ENCODE peak calls at places on chromosome 14, in ten cellular contexts. P is IMR-90; G is CD8-positive, alpha-beta memory T cell; Y is ovary; K is iPS DF 6.9; S is Peyer's patch; A is cardiac muscle cell; C is sigmoid colon; U is epithelial cell of prostate; R is pancreas. L is an unnamed sample.

GRCh38 chr14:54642950-54643695 is 76.2 kb downstream of the SAMD4A start:
- DNase-seq in P (peak), G (no peak), Y (no peak), K (no peak), S (no peak), A (peak), C (no peak), U (no peak), R (no peak), L (no peak)

GRCh38 chr14:83300454-83301064 is 1766.9 kb upstream of the SEL1L start:
- DNase-seq in P (peak), G (no peak), Y (no peak), K (peak), S (no peak), A (peak), C (no peak), U (no peak), R (no peak), L (no peak)

GRCh38 chr14:77036484-77037337 is 8.2 kb upstream of the IRF2BPL start:
- DNase-seq in P (no peak), G (no peak), Y (no peak), K (no peak), S (no peak), A (no peak), C (no peak), U (no peak), R (no peak), L (no peak)

GRCh38 chr14:44029933-44030332 is 477.1 kb downstream of the FSCB start:
- DNase-seq in P (no peak), G (no peak), Y (no peak), K (no peak), S (no peak), A (no peak), C (no peak), U (peak), R (no peak), L (no peak)

GRCh38 chr14:60381909-60382308 is 104.0 kb downstream of the C14orf39 start:
- DNase-seq in P (no peak), G (no peak), Y (no peak), K (no peak), S (no peak), A (no peak), C (no peak), U (no peak), R (no peak), L (no peak)

GRCh38 chr14:89657014-89657413 is 240.0 kb upstream of the FOXN3 start:
- DNase-seq in P (no peak), G (no peak), Y (no peak), K (no peak), S (no peak), A (no peak), C (no peak), U (no peak), R (no peak), L (no peak)

GRCh38 chr14:81269100-81269978 is 48.6 kb upstream of the GTF2A1 start:
- DNase-seq in P (peak), G (no peak), Y (no peak), K (peak), S (no peak), A (peak), C (no peak), U (peak), R (peak), L (no peak)

GRCh38 chr14:82872494-82872893 is 1338.8 kb upstream of the SEL1L start:
- DNase-seq in P (no peak), G (no peak), Y (no peak), K (no peak), S (no peak), A (no peak), C (no peak), U (no peak), R (no peak), L (no peak)

GRCh38 chr14:105999361-106000028 is 473.1 kb downstream of the TMEM121 start:
- DNase-seq in P (no peak), G (peak), Y (no peak), K (no peak), S (peak), A (no peak), C (no peak), U (no peak), R (peak), L (no peak)

GRCh38 chr14:34649344-34649743 is 19.4 kb upstream of the SNX6 start:
- DNase-seq in P (peak), G (no peak), Y (no peak), K (no peak), S (no peak), A (no peak), C (no peak), U (no peak), R (no peak), L (no peak)

GRCh38 chr14:73289308-73289707 is 52.0 kb downstream of the PAPLN start:
- DNase-seq in P (no peak), G (no peak), Y (no peak), K (no peak), S (no peak), A (no peak), C (no peak), U (no peak), R (no peak), L (no peak)

GRCh38 chr14:69268223-69268622 is 8.3 kb downstream of the GALNT16 start:
- DNase-seq in P (peak), G (no peak), Y (no peak), K (no peak), S (no peak), A (no peak), C (no peak), U (no peak), R (no peak), L (no peak)

GRCh38 chr14:36068777-36069534 is 107.6 kb downstream of the PTCSC3 start:
- DNase-seq in P (peak), G (no peak), Y (no peak), K (no peak), S (no peak), A (no peak), C (no peak), U (no peak), R (no peak), L (no peak)

GRCh38 chr14:69315302-69315701 is 55.3 kb downstream of the GALNT16 start:
- DNase-seq in P (no peak), G (no peak), Y (no peak), K (no peak), S (no peak), A (no peak), C (peak), U (no peak), R (no peak), L (no peak)

GRCh38 chr14:26113930-26114329 is 483.9 kb downstream of the NOVA1 start:
- DNase-seq in P (no peak), G (no peak), Y (no peak), K (no peak), S (no peak), A (no peak), C (no peak), U (no peak), R (no peak), L (no peak)
- H3K27ac ChIP-seq in P (no peak), G (no peak), Y (no peak), K (no peak), S (no peak), A (no peak), C (no peak), U (no peak), R (no peak), L (no peak)

GRCh38 chr14:61528591-61529021 is 166.7 kb upstream of the HIF1A start:
- DNase-seq in P (peak), G (no peak), Y (no peak), K (no peak), S (no peak), A (no peak), C (no peak), U (peak), R (no peak), L (no peak)
- H3K27ac ChIP-seq in P (peak), G (no peak), Y (no peak), K (no peak), S (no peak), A (no peak), C (no peak), U (peak), R (peak), L (no peak)

GRCh38 chr14:100475268-100475667 is 111.9 kb downstream of the BEGAIN start:
- DNase-seq in P (no peak), G (no peak), Y (no peak), K (no peak), S (no peak), A (no peak), C (no peak), U (no peak), R (no peak), L (no peak)
- H3K27ac ChIP-seq in P (no peak), G (no peak), Y (no peak), K (no peak), S (no peak), A (no peak), C (no peak), U (no peak), R (no peak), L (no peak)

DNA sequence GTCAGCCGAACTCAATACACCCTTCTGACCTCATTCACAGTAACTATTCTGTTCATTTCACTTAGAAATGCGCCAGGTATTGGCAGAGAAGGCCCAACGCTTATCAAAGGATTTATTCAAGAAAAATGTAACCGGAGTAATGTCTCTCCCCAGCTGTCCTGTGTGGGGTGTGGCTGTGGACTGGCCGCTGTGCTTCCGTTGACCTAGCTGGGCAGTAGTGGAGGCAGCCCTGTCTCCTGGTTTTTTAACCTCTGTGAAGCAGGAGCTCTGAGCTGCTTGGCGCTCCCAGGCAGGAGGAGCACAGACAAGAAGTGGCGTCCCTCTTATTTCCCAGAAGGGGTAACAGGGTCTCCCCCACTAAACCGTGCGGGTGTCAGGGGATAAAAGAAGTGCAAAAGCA is 85.2 kb downstream of the ESR2 start:
- DNase-seq in P (no peak), G (no peak), Y (no peak), K (no peak), S (no peak), A (no peak), C (no peak), U (no peak), R (no peak), L (no peak)
- H3K27ac ChIP-seq in P (no peak), G (no peak), Y (peak), K (no peak), S (peak), A (no peak), C (peak), U (no peak), R (no peak), L (no peak)